ENCODE peak calls at places on chromosomes 2 and 18, in ten cellular contexts. One of them, this sample, is unnamed.

GRCh38 chr2:227551804-227552203 is 46.9 kb upstream of the SCYGR2 start:
- DNase-seq in stromal cell of bone marrow: no peak
- DNase-seq in astrocyte of the spinal cord: no peak
- DNase-seq in T-cell: no peak
- DNase-seq in activated T-helper 1 cell treated with Interleukin-2 at 50 U/mL for 16 hours: no peak
- DNase-seq in stomach: no peak
- DNase-seq in activated effector memory CD4-positive, alpha-beta T cell treated with anti-CD3 and anti-CD28 coated beads, Interleukin-2, amount 50 U/mL, for 16 hours: no peak
- DNase-seq in GM19239: no peak
- DNase-seq in lung: no peak
- DNase-seq in left cardiac atrium: no peak
- DNase-seq in this sample: no peak

GRCh38 chr2:74499940-74500577 is 656 bp upstream of the LBX2 start:
- DNase-seq in stromal cell of bone marrow: no peak
- DNase-seq in astrocyte of the spinal cord: no peak
- DNase-seq in T-cell: no peak
- DNase-seq in activated T-helper 1 cell treated with Interleukin-2 at 50 U/mL for 16 hours: no peak
- DNase-seq in stomach: no peak
- DNase-seq in activated effector memory CD4-positive, alpha-beta T cell treated with anti-CD3 and anti-CD28 coated beads, Interleukin-2, amount 50 U/mL, for 16 hours: no peak
- DNase-seq in GM19239: no peak
- DNase-seq in lung: no peak
- DNase-seq in left cardiac atrium: no peak
- DNase-seq in this sample: no peak

GRCh38 chr2:158512323-158512722 is 55.6 kb downstream of the PKP4 start:
- DNase-seq in stromal cell of bone marrow: no peak
- DNase-seq in astrocyte of the spinal cord: no peak
- DNase-seq in T-cell: no peak
- DNase-seq in activated T-helper 1 cell treated with Interleukin-2 at 50 U/mL for 16 hours: no peak
- DNase-seq in stomach: no peak
- DNase-seq in activated effector memory CD4-positive, alpha-beta T cell treated with anti-CD3 and anti-CD28 coated beads, Interleukin-2, amount 50 U/mL, for 16 hours: no peak
- DNase-seq in GM19239: no peak
- DNase-seq in lung: no peak
- DNase-seq in left cardiac atrium: no peak
- DNase-seq in this sample: no peak

GRCh38 chr2:1730047-1730937 is 14.0 kb downstream of the PXDN start:
- DNase-seq in stromal cell of bone marrow: peak
- DNase-seq in astrocyte of the spinal cord: peak
- DNase-seq in T-cell: no peak
- DNase-seq in activated T-helper 1 cell treated with Interleukin-2 at 50 U/mL for 16 hours: no peak
- DNase-seq in stomach: peak
- DNase-seq in activated effector memory CD4-positive, alpha-beta T cell treated with anti-CD3 and anti-CD28 coated beads, Interleukin-2, amount 50 U/mL, for 16 hours: no peak
- DNase-seq in GM19239: no peak
- DNase-seq in lung: no peak
- DNase-seq in left cardiac atrium: no peak
- DNase-seq in this sample: no peak

GRCh38 chr2:121955313-121956211 is 200.1 kb downstream of the TSN start:
- DNase-seq in stromal cell of bone marrow: no peak
- DNase-seq in astrocyte of the spinal cord: no peak
- DNase-seq in T-cell: no peak
- DNase-seq in activated T-helper 1 cell treated with Interleukin-2 at 50 U/mL for 16 hours: no peak
- DNase-seq in stomach: no peak
- DNase-seq in activated effector memory CD4-positive, alpha-beta T cell treated with anti-CD3 and anti-CD28 coated beads, Interleukin-2, amount 50 U/mL, for 16 hours: no peak
- DNase-seq in GM19239: no peak
- DNase-seq in lung: no peak
- DNase-seq in left cardiac atrium: no peak
- DNase-seq in this sample: no peak

GRCh38 chr2:209578394-209579006 is 154.7 kb downstream of the MAP2 start:
- DNase-seq in stromal cell of bone marrow: no peak
- DNase-seq in astrocyte of the spinal cord: peak
- DNase-seq in T-cell: no peak
- DNase-seq in activated T-helper 1 cell treated with Interleukin-2 at 50 U/mL for 16 hours: no peak
- DNase-seq in stomach: no peak
- DNase-seq in activated effector memory CD4-positive, alpha-beta T cell treated with anti-CD3 and anti-CD28 coated beads, Interleukin-2, amount 50 U/mL, for 16 hours: no peak
- DNase-seq in GM19239: no peak
- DNase-seq in lung: no peak
- DNase-seq in left cardiac atrium: no peak
- DNase-seq in this sample: no peak

GRCh38 chr2:149924028-149924427 is 336.5 kb upstream of the MMADHC start:
- DNase-seq in stromal cell of bone marrow: no peak
- DNase-seq in astrocyte of the spinal cord: peak
- DNase-seq in T-cell: no peak
- DNase-seq in activated T-helper 1 cell treated with Interleukin-2 at 50 U/mL for 16 hours: no peak
- DNase-seq in stomach: no peak
- DNase-seq in activated effector memory CD4-positive, alpha-beta T cell treated with anti-CD3 and anti-CD28 coated beads, Interleukin-2, amount 50 U/mL, for 16 hours: no peak
- DNase-seq in GM19239: no peak
- DNase-seq in lung: no peak
- DNase-seq in left cardiac atrium: no peak
- DNase-seq in this sample: no peak

GRCh38 chr2:113291191-113291590 is 12.5 kb upstream of the PAX8 start:
- DNase-seq in stromal cell of bone marrow: no peak
- DNase-seq in astrocyte of the spinal cord: no peak
- DNase-seq in T-cell: no peak
- DNase-seq in activated T-helper 1 cell treated with Interleukin-2 at 50 U/mL for 16 hours: no peak
- DNase-seq in stomach: peak
- DNase-seq in activated effector memory CD4-positive, alpha-beta T cell treated with anti-CD3 and anti-CD28 coated beads, Interleukin-2, amount 50 U/mL, for 16 hours: no peak
- DNase-seq in GM19239: no peak
- DNase-seq in lung: no peak
- DNase-seq in left cardiac atrium: no peak
- DNase-seq in this sample: no peak

GRCh38 chr2:26901326-26902183 is 53.6 kb downstream of the DPYSL5 start:
- DNase-seq in stromal cell of bone marrow: no peak
- DNase-seq in astrocyte of the spinal cord: no peak
- DNase-seq in T-cell: no peak
- DNase-seq in activated T-helper 1 cell treated with Interleukin-2 at 50 U/mL for 16 hours: no peak
- DNase-seq in stomach: no peak
- DNase-seq in activated effector memory CD4-positive, alpha-beta T cell treated with anti-CD3 and anti-CD28 coated beads, Interleukin-2, amount 50 U/mL, for 16 hours: no peak
- DNase-seq in GM19239: no peak
- DNase-seq in lung: no peak
- DNase-seq in left cardiac atrium: no peak
- DNase-seq in this sample: no peak

GRCh38 chr2:61928816-61929471 is 23.5 kb downstream of the COMMD1 start:
- DNase-seq in stromal cell of bone marrow: no peak
- DNase-seq in astrocyte of the spinal cord: no peak
- DNase-seq in T-cell: no peak
- DNase-seq in activated T-helper 1 cell treated with Interleukin-2 at 50 U/mL for 16 hours: no peak
- DNase-seq in stomach: no peak
- DNase-seq in activated effector memory CD4-positive, alpha-beta T cell treated with anti-CD3 and anti-CD28 coated beads, Interleukin-2, amount 50 U/mL, for 16 hours: no peak
- DNase-seq in GM19239: no peak
- DNase-seq in lung: no peak
- DNase-seq in left cardiac atrium: no peak
- DNase-seq in this sample: no peak

GRCh38 chr18:79940814-79941472 is 10.5 kb downstream of the SLC66A2 start:
- DNase-seq in stromal cell of bone marrow: no peak
- DNase-seq in astrocyte of the spinal cord: no peak
- DNase-seq in T-cell: no peak
- DNase-seq in activated T-helper 1 cell treated with Interleukin-2 at 50 U/mL for 16 hours: no peak
- DNase-seq in stomach: peak
- DNase-seq in activated effector memory CD4-positive, alpha-beta T cell treated with anti-CD3 and anti-CD28 coated beads, Interleukin-2, amount 50 U/mL, for 16 hours: peak
- DNase-seq in GM19239: no peak
- DNase-seq in lung: no peak
- DNase-seq in left cardiac atrium: no peak
- DNase-seq in this sample: no peak

GRCh38 chr2:151560289-151560688 is 150.6 kb downstream of the RIF1 start:
- DNase-seq in stromal cell of bone marrow: peak
- DNase-seq in astrocyte of the spinal cord: peak
- DNase-seq in T-cell: no peak
- DNase-seq in activated T-helper 1 cell treated with Interleukin-2 at 50 U/mL for 16 hours: no peak
- DNase-seq in stomach: no peak
- DNase-seq in activated effector memory CD4-positive, alpha-beta T cell treated with anti-CD3 and anti-CD28 coated beads, Interleukin-2, amount 50 U/mL, for 16 hours: no peak
- DNase-seq in GM19239: no peak
- DNase-seq in lung: no peak
- DNase-seq in left cardiac atrium: peak
- DNase-seq in this sample: no peak

GRCh38 chr18:10497350-10497749 is 28.5 kb upstream of the NAPG start:
- DNase-seq in stromal cell of bone marrow: no peak
- DNase-seq in astrocyte of the spinal cord: no peak
- DNase-seq in T-cell: no peak
- DNase-seq in activated T-helper 1 cell treated with Interleukin-2 at 50 U/mL for 16 hours: no peak
- DNase-seq in stomach: no peak
- DNase-seq in activated effector memory CD4-positive, alpha-beta T cell treated with anti-CD3 and anti-CD28 coated beads, Interleukin-2, amount 50 U/mL, for 16 hours: no peak
- DNase-seq in GM19239: no peak
- DNase-seq in lung: no peak
- DNase-seq in left cardiac atrium: no peak
- DNase-seq in this sample: no peak

GRCh38 chr2:153668923-153669322 is 190.4 kb upstream of the RPRM start:
- DNase-seq in stromal cell of bone marrow: no peak
- DNase-seq in astrocyte of the spinal cord: no peak
- DNase-seq in T-cell: no peak
- DNase-seq in activated T-helper 1 cell treated with Interleukin-2 at 50 U/mL for 16 hours: no peak
- DNase-seq in stomach: no peak
- DNase-seq in activated effector memory CD4-positive, alpha-beta T cell treated with anti-CD3 and anti-CD28 coated beads, Interleukin-2, amount 50 U/mL, for 16 hours: peak
- DNase-seq in GM19239: no peak
- DNase-seq in lung: no peak
- DNase-seq in left cardiac atrium: no peak
- DNase-seq in this sample: no peak

GRCh38 chr2:217975626-217976025 is 27.2 kb downstream of the TNS1 start:
- DNase-seq in stromal cell of bone marrow: no peak
- DNase-seq in astrocyte of the spinal cord: no peak
- DNase-seq in T-cell: no peak
- DNase-seq in activated T-helper 1 cell treated with Interleukin-2 at 50 U/mL for 16 hours: no peak
- DNase-seq in stomach: no peak
- DNase-seq in activated effector memory CD4-positive, alpha-beta T cell treated with anti-CD3 and anti-CD28 coated beads, Interleukin-2, amount 50 U/mL, for 16 hours: peak
- DNase-seq in GM19239: no peak
- DNase-seq in lung: no peak
- DNase-seq in left cardiac atrium: no peak
- DNase-seq in this sample: no peak

GRCh38 chr2:176083796-176084261 is at the start of gene EVX2:
- DNase-seq in stromal cell of bone marrow: no peak
- DNase-seq in astrocyte of the spinal cord: no peak
- DNase-seq in T-cell: no peak
- DNase-seq in activated T-helper 1 cell treated with Interleukin-2 at 50 U/mL for 16 hours: no peak
- DNase-seq in stomach: no peak
- DNase-seq in activated effector memory CD4-positive, alpha-beta T cell treated with anti-CD3 and anti-CD28 coated beads, Interleukin-2, amount 50 U/mL, for 16 hours: no peak
- DNase-seq in GM19239: no peak
- DNase-seq in lung: no peak
- DNase-seq in left cardiac atrium: no peak
- DNase-seq in this sample: no peak

GRCh38 chr18:37321578-37322496 is 243.8 kb downstream of the CELF4 start:
- DNase-seq in stromal cell of bone marrow: no peak
- DNase-seq in astrocyte of the spinal cord: no peak
- DNase-seq in T-cell: no peak
- DNase-seq in activated T-helper 1 cell treated with Interleukin-2 at 50 U/mL for 16 hours: no peak
- DNase-seq in stomach: no peak
- DNase-seq in activated effector memory CD4-positive, alpha-beta T cell treated with anti-CD3 and anti-CD28 coated beads, Interleukin-2, amount 50 U/mL, for 16 hours: no peak
- DNase-seq in GM19239: no peak
- DNase-seq in lung: no peak
- DNase-seq in left cardiac atrium: no peak
- DNase-seq in this sample: no peak

GRCh38 chr2:231399853-231400667 is 4.5 kb downstream of the B3GNT7 start:
- DNase-seq in stromal cell of bone marrow: no peak
- DNase-seq in astrocyte of the spinal cord: no peak
- DNase-seq in T-cell: no peak
- DNase-seq in activated T-helper 1 cell treated with Interleukin-2 at 50 U/mL for 16 hours: no peak
- DNase-seq in stomach: peak
- DNase-seq in activated effector memory CD4-positive, alpha-beta T cell treated with anti-CD3 and anti-CD28 coated beads, Interleukin-2, amount 50 U/mL, for 16 hours: no peak
- DNase-seq in GM19239: no peak
- DNase-seq in lung: no peak
- DNase-seq in left cardiac atrium: peak
- DNase-seq in this sample: peak

GRCh38 chr18:48600046-48600745 is 61.4 kb downstream of the CTIF start:
- DNase-seq in stromal cell of bone marrow: no peak
- DNase-seq in astrocyte of the spinal cord: no peak
- DNase-seq in T-cell: no peak
- DNase-seq in activated T-helper 1 cell treated with Interleukin-2 at 50 U/mL for 16 hours: no peak
- DNase-seq in stomach: no peak
- DNase-seq in activated effector memory CD4-positive, alpha-beta T cell treated with anti-CD3 and anti-CD28 coated beads, Interleukin-2, amount 50 U/mL, for 16 hours: no peak
- DNase-seq in GM19239: no peak
- DNase-seq in lung: no peak
- DNase-seq in left cardiac atrium: no peak
- DNase-seq in this sample: no peak

GRCh38 chr2:106020032-106020431 is 174.1 kb downstream of the UXS1 start:
- DNase-seq in stromal cell of bone marrow: peak
- DNase-seq in astrocyte of the spinal cord: peak
- DNase-seq in T-cell: no peak
- DNase-seq in activated T-helper 1 cell treated with Interleukin-2 at 50 U/mL for 16 hours: no peak
- DNase-seq in stomach: no peak
- DNase-seq in activated effector memory CD4-positive, alpha-beta T cell treated with anti-CD3 and anti-CD28 coated beads, Interleukin-2, amount 50 U/mL, for 16 hours: no peak
- DNase-seq in GM19239: no peak
- DNase-seq in lung: no peak
- DNase-seq in left cardiac atrium: peak
- DNase-seq in this sample: no peak

GRCh38 chr2:104545055-104545454 is 308.9 kb upstream of the POU3F3 start:
- DNase-seq in stromal cell of bone marrow: no peak
- DNase-seq in astrocyte of the spinal cord: no peak
- DNase-seq in T-cell: no peak
- DNase-seq in activated T-helper 1 cell treated with Interleukin-2 at 50 U/mL for 16 hours: no peak
- DNase-seq in stomach: no peak
- DNase-seq in activated effector memory CD4-positive, alpha-beta T cell treated with anti-CD3 and anti-CD28 coated beads, Interleukin-2, amount 50 U/mL, for 16 hours: no peak
- DNase-seq in GM19239: no peak
- DNase-seq in lung: no peak
- DNase-seq in left cardiac atrium: no peak
- DNase-seq in this sample: no peak

GRCh38 chr2:225797394-225797793 is 397.9 kb downstream of the NYAP2 start:
- DNase-seq in stromal cell of bone marrow: no peak
- DNase-seq in astrocyte of the spinal cord: no peak
- DNase-seq in T-cell: no peak
- DNase-seq in activated T-helper 1 cell treated with Interleukin-2 at 50 U/mL for 16 hours: no peak
- DNase-seq in stomach: no peak
- DNase-seq in activated effector memory CD4-positive, alpha-beta T cell treated with anti-CD3 and anti-CD28 coated beads, Interleukin-2, amount 50 U/mL, for 16 hours: no peak
- DNase-seq in GM19239: no peak
- DNase-seq in lung: no peak
- DNase-seq in left cardiac atrium: no peak
- DNase-seq in this sample: no peak

GRCh38 chr18:42182728-42183700 is 228.0 kb downstream of the PIK3C3 start:
- DNase-seq in stromal cell of bone marrow: peak
- DNase-seq in astrocyte of the spinal cord: peak
- DNase-seq in T-cell: no peak
- DNase-seq in activated T-helper 1 cell treated with Interleukin-2 at 50 U/mL for 16 hours: no peak
- DNase-seq in stomach: no peak
- DNase-seq in activated effector memory CD4-positive, alpha-beta T cell treated with anti-CD3 and anti-CD28 coated beads, Interleukin-2, amount 50 U/mL, for 16 hours: no peak
- DNase-seq in GM19239: no peak
- DNase-seq in lung: no peak
- DNase-seq in left cardiac atrium: no peak
- DNase-seq in this sample: no peak

GRCh38 chr2:201523506-201523905 is 72.0 kb downstream of the STRADB start:
- DNase-seq in stromal cell of bone marrow: peak
- DNase-seq in astrocyte of the spinal cord: no peak
- DNase-seq in T-cell: no peak
- DNase-seq in activated T-helper 1 cell treated with Interleukin-2 at 50 U/mL for 16 hours: no peak
- DNase-seq in stomach: no peak
- DNase-seq in activated effector memory CD4-positive, alpha-beta T cell treated with anti-CD3 and anti-CD28 coated beads, Interleukin-2, amount 50 U/mL, for 16 hours: no peak
- DNase-seq in GM19239: no peak
- DNase-seq in lung: no peak
- DNase-seq in left cardiac atrium: no peak
- DNase-seq in this sample: no peak

GRCh38 chr2:22209545-22209944 is 1085.8 kb downstream of the TDRD15 start:
- DNase-seq in stromal cell of bone marrow: no peak
- DNase-seq in astrocyte of the spinal cord: no peak
- DNase-seq in T-cell: no peak
- DNase-seq in activated T-helper 1 cell treated with Interleukin-2 at 50 U/mL for 16 hours: no peak
- DNase-seq in stomach: no peak
- DNase-seq in activated effector memory CD4-positive, alpha-beta T cell treated with anti-CD3 and anti-CD28 coated beads, Interleukin-2, amount 50 U/mL, for 16 hours: no peak
- DNase-seq in GM19239: no peak
- DNase-seq in lung: no peak
- DNase-seq in left cardiac atrium: no peak
- DNase-seq in this sample: no peak

GRCh38 chr2:129379411-129379810 is 600.1 kb upstream of the RAB6C start:
- DNase-seq in stromal cell of bone marrow: no peak
- DNase-seq in astrocyte of the spinal cord: no peak
- DNase-seq in T-cell: no peak
- DNase-seq in activated T-helper 1 cell treated with Interleukin-2 at 50 U/mL for 16 hours: no peak
- DNase-seq in stomach: no peak
- DNase-seq in activated effector memory CD4-positive, alpha-beta T cell treated with anti-CD3 and anti-CD28 coated beads, Interleukin-2, amount 50 U/mL, for 16 hours: no peak
- DNase-seq in GM19239: no peak
- DNase-seq in lung: no peak
- DNase-seq in left cardiac atrium: no peak
- DNase-seq in this sample: no peak

This sample was measured in Calu3.